ENCODE peak calls at places on chromosome X, in five cellular contexts. I is H1, B is HepG2, W is K562, X is SK-N-SH. D is an unnamed sample.

GRCh38 chrX:35016051-35016450 is 73.5 kb downstream of the FAM47B start:
- DNase-seq in I (no peak), B (no peak), W (no peak), X (no peak), D (no peak)

GRCh38 chrX:2708016-2708415 is 16.9 kb downstream of the CD99 start:
- DNase-seq in I (no peak), B (no peak), W (no peak), X (no peak), D (no peak)

GRCh38 chrX:40415675-40416074 is 165.1 kb upstream of the ATP6AP2 start:
- DNase-seq in I (no peak), B (no peak), W (no peak), X (peak), D (no peak)

GRCh38 chrX:39905475-39905889 is 192.3 kb downstream of the BCOR start:
- DNase-seq in I (no peak), B (no peak), W (peak), X (peak), D (no peak)

GRCh38 chrX:132618810-132619209 is 130.0 kb upstream of the MBNL3 start:
- DNase-seq in I (no peak), B (peak), W (no peak), X (no peak), D (no peak)

GRCh38 chrX:144075432-144075831 is 191.6 kb downstream of the UBE2NL start:
- DNase-seq in I (no peak), B (no peak), W (no peak), X (no peak), D (no peak)

GRCh38 chrX:71671043-71671829 is 3.9 kb downstream of the LOC101059915 start:
- DNase-seq in I (no peak), B (no peak), W (no peak), X (no peak), D (no peak)

GRCh38 chrX:97481228-97481627 is 597.5 kb downstream of the RPA4 start:
- DNase-seq in I (no peak), B (no peak), W (no peak), X (no peak), D (no peak)

GRCh38 chrX:68846536-68846935 is 17.7 kb downstream of the EFNB1 start:
- DNase-seq in I (peak), B (no peak), W (no peak), X (no peak), D (no peak)

GRCh38 chrX:19040373-19040772 is 56.5 kb upstream of the PHKA2 start:
- DNase-seq in I (no peak), B (no peak), W (no peak), X (no peak), D (peak)

GRCh38 chrX:11273544-11273943 is 19.7 kb upstream of the AMELX start:
- DNase-seq in I (no peak), B (no peak), W (no peak), X (no peak), D (no peak)

GRCh38 chrX:146385529-146385928 is 424.0 kb upstream of the CXorf51B start:
- DNase-seq in I (no peak), B (no peak), W (no peak), X (no peak), D (no peak)

GRCh38 chrX:22803353-22803752 is 196.4 kb upstream of the DDX53 start:
- DNase-seq in I (no peak), B (no peak), W (no peak), X (no peak), D (no peak)

GRCh38 chrX:13647709-13648212 is 5.2 kb upstream of the TCEANC start:
- DNase-seq in I (no peak), B (peak), W (peak), X (no peak), D (peak)

GRCh38 chrX:13649823-13650222 is 3.1 kb upstream of the TCEANC start:
- DNase-seq in I (no peak), B (no peak), W (no peak), X (no peak), D (no peak)

GRCh38 chrX:13645464-13646153 is 7.3 kb upstream of the TCEANC start:
- DNase-seq in I (no peak), B (no peak), W (no peak), X (no peak), D (no peak)

GRCh38 chrX:13650318-13650717 is 2.6 kb upstream of the TCEANC start:
- DNase-seq in I (no peak), B (no peak), W (no peak), X (no peak), D (no peak)

DNA sequence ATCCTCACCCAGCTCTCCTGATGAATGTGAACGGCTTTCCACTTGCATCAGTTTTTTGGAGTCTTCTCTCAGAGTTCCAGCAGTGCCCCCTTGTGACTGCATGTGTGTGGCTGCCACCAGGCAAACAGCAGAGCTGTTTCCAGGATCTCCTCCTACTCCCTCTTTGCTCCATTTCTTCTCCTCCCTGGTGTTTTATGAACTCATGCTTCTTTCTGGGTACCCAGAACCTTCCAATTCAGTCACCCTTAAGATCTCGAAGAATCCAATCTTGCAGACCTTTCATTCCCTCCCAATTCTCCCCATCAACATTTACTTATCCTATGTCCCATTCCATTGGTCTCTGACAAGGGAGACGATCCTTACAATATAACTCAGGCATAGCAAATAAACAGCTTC is 6.8 kb upstream of the TCEANC start:
- DNase-seq in I (peak), B (peak), W (peak), X (peak), D (peak)
- H3K4me2 ChIP-seq in I (no peak), B (no peak), W (peak), X (no peak), D (no peak)

GRCh38 chrX:151985955-151986354 is 11.5 kb upstream of the GABRE start:
- DNase-seq in I (no peak), B (peak), W (no peak), X (no peak), D (no peak)
- TF ChIP-seq YY1 in I (no peak), B (peak), W (no peak), X (no peak), D (no peak)

GRCh38 chrX:151973851-151974335 is 583 bp downstream of the GABRE start:
- DNase-seq in I (no peak), B (no peak), W (no peak), X (peak), D (no peak)

GRCh38 chrX:151975736-151976275 is 1.3 kb upstream of the GABRE start:
- DNase-seq in I (no peak), B (no peak), W (no peak), X (no peak), D (no peak)

GRCh38 chrX:151974336-151975227 is at the start of gene GABRE:
- DNase-seq in I (peak), B (no peak), W (peak), X (peak), D (no peak)

GRCh38 chrX:151977009-151977408 is 2.5 kb upstream of the GABRE start:
- DNase-seq in I (no peak), B (no peak), W (no peak), X (no peak), D (no peak)

GRCh38 chrX:151975228-151975593 is 735 bp upstream of the GABRE start:
- DNase-seq in I (peak), B (no peak), W (no peak), X (no peak), D (no peak)
- H3K27ac ChIP-seq in I (no peak), B (no peak), W (peak), X (no peak), D (no peak)

DNA sequence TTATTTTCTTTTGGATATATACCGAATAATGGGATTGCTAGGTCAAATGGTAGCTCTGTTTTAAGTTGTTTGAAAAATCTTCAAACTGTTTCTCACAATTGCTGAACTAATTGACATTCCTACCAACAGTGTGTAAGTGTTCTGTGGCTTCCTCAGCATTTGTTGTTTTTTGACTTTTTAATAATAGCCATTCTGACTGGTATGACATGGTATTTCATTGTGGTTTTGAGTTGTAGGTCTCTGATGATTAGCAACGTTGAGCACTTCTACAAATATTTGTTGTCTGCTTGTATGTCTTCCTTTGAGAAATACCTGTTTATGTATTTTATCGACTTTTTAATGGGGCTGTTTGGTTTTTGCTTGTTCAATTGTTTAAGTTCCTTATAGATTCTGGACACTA is 680.1 kb upstream of the GRIA3 start:
- DNase-seq in I (no peak), B (no peak), W (no peak), X (no peak), D (no peak)
- H3K4me2 ChIP-seq in I (no peak), B (no peak), W (no peak), X (no peak), D (no peak)

DNA sequence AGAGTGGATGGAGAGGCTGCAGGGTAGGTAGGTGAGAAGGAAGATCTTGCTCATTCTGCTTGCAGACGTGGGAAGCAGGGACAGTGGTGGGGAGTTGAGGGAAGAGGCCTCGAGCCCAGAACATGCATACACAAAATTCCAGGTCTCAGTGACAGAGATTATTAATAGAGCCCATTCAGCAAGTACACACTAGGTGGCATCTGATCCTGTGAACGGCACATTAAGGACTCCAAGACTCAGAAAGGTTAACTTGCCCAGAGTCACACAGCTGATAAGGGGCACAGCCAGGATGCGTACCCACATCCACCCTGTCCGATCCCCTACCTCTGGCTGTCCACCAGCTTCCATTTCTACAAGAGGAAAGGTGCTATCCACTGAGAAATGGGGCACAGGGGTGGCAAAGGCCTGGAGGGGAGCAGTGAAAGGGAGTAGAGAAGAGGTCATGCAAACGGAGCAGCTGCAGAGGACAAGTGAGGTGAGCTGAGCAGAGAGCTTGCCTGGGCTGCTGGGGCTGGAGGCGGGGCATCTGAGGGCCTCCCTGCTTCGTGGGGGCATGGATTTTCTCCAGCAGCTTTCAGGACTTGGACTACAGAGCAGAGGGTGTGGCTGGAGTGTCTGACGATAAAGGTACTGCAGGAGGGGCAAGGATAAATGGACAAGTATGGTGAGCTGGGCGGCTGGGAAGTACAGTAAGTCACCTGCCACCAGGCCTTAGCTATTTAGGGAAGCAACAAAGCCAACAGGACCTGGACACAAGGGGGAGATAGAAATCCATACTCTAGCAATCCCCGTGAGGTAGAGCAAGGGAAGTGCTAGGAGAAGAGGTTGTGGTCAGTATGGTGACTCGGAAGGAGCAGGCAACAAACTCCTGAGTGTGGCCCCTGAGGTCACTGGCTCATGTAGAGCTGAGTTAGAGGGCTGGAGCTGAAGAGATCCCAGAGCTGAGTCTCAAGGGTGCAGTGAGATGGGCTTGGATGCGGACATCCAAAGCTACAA is 11.2 kb downstream of the IDS start:
- DNase-seq in I (no peak), B (no peak), W (peak), X (no peak), D (no peak)
- TF ChIP-seq YY1 in I (no peak), B (no peak), W (no peak), X (no peak), D (no peak)

GRCh38 chrX:70479197-70479969 is 34.7 kb downstream of the DLG3 start:
- DNase-seq in I (no peak), B (peak), W (no peak), X (no peak), D (no peak)

GRCh38 chrX:70477734-70478075 is 33.1 kb downstream of the DLG3 start:
- DNase-seq in I (no peak), B (peak), W (no peak), X (no peak), D (no peak)

GRCh38 chrX:70478521-70478920 is 33.9 kb downstream of the DLG3 start:
- DNase-seq in I (no peak), B (no peak), W (no peak), X (no peak), D (no peak)

GRCh38 chrX:70476166-70476933 is 31.7 kb downstream of the DLG3 start:
- DNase-seq in I (no peak), B (no peak), W (no peak), X (no peak), D (no peak)

GRCh38 chrX:70476934-70477733 is 32.5 kb downstream of the DLG3 start:
- DNase-seq in I (no peak), B (no peak), W (peak), X (no peak), D (peak)
- H3K27ac ChIP-seq in I (peak), B (peak), W (peak), X (peak), D (peak)

D was measured in HCT116.